ENCODE peak calls at places on chromosomes 4 and X, in five cellular contexts. One of them, this sample, is unnamed.

GRCh38 chrX:19005909-19006308 is 22.0 kb upstream of the PHKA2 start:
- DNase-seq in endodermal cell: no peak
- DNase-seq in AG04450: no peak
- DNase-seq in spleen: no peak
- DNase-seq in substantia nigra: no peak
- DNase-seq in this sample: no peak

GRCh38 chr4:114017120-114017917 is 37.9 kb upstream of the ARSJ start:
- DNase-seq in endodermal cell: no peak
- DNase-seq in AG04450: no peak
- DNase-seq in spleen: no peak
- DNase-seq in substantia nigra: no peak
- DNase-seq in this sample: no peak

GRCh38 chr4:70651864-70652506 is 14.3 kb downstream of the JCHAIN start:
- DNase-seq in endodermal cell: peak
- DNase-seq in AG04450: no peak
- DNase-seq in spleen: no peak
- DNase-seq in substantia nigra: no peak
- DNase-seq in this sample: no peak

GRCh38 chr4:87071401-87071800 is 136.6 kb downstream of the AFF1 start:
- DNase-seq in endodermal cell: no peak
- DNase-seq in AG04450: no peak
- DNase-seq in spleen: no peak
- DNase-seq in substantia nigra: no peak
- DNase-seq in this sample: no peak

GRCh38 chr4:169484485-169484884 is 127.9 kb downstream of the NEK1 start:
- DNase-seq in endodermal cell: no peak
- DNase-seq in AG04450: no peak
- DNase-seq in spleen: no peak
- DNase-seq in substantia nigra: no peak
- DNase-seq in this sample: no peak

GRCh38 chr4:154989511-154989910 is 208.4 kb downstream of the RBM46 start:
- DNase-seq in endodermal cell: no peak
- DNase-seq in AG04450: no peak
- DNase-seq in spleen: no peak
- DNase-seq in substantia nigra: no peak
- DNase-seq in this sample: no peak

GRCh38 chr4:38152721-38153412 is 192.7 kb downstream of the PTTG2 start:
- DNase-seq in endodermal cell: no peak
- DNase-seq in AG04450: no peak
- DNase-seq in spleen: no peak
- DNase-seq in substantia nigra: no peak
- DNase-seq in this sample: no peak

GRCh38 chrX:134375691-134376090 is 84.3 kb upstream of the HPRT1 start:
- DNase-seq in endodermal cell: no peak
- DNase-seq in AG04450: no peak
- DNase-seq in spleen: no peak
- DNase-seq in substantia nigra: no peak
- DNase-seq in this sample: no peak

GRCh38 chrX:120456973-120457372 is 12.1 kb downstream of the LAMP2 start:
- DNase-seq in endodermal cell: no peak
- DNase-seq in AG04450: no peak
- DNase-seq in spleen: no peak
- DNase-seq in substantia nigra: no peak
- DNase-seq in this sample: no peak

GRCh38 chrX:133159205-133159604 is 58.9 kb downstream of the TFDP3 start:
- DNase-seq in endodermal cell: no peak
- DNase-seq in AG04450: no peak
- DNase-seq in spleen: no peak
- DNase-seq in substantia nigra: no peak
- DNase-seq in this sample: no peak

GRCh38 chr4:47031011-47031678 is at the start of gene GABRB1:
- DNase-seq in endodermal cell: peak
- DNase-seq in AG04450: peak
- DNase-seq in spleen: no peak
- DNase-seq in substantia nigra: peak
- DNase-seq in this sample: peak

GRCh38 chrX:68867458-68868166 is 38.8 kb downstream of the EFNB1 start:
- DNase-seq in endodermal cell: peak
- DNase-seq in AG04450: no peak
- DNase-seq in spleen: no peak
- DNase-seq in substantia nigra: no peak
- DNase-seq in this sample: peak

GRCh38 chr4:113410686-113411085 is 350.9 kb downstream of the CAMK2D start:
- DNase-seq in endodermal cell: no peak
- DNase-seq in AG04450: no peak
- DNase-seq in spleen: no peak
- DNase-seq in substantia nigra: no peak
- DNase-seq in this sample: no peak

GRCh38 chr4:138757432-138757831 is 258.1 kb upstream of the NOCT start:
- DNase-seq in endodermal cell: no peak
- DNase-seq in AG04450: no peak
- DNase-seq in spleen: no peak
- DNase-seq in substantia nigra: no peak
- DNase-seq in this sample: no peak

DNA sequence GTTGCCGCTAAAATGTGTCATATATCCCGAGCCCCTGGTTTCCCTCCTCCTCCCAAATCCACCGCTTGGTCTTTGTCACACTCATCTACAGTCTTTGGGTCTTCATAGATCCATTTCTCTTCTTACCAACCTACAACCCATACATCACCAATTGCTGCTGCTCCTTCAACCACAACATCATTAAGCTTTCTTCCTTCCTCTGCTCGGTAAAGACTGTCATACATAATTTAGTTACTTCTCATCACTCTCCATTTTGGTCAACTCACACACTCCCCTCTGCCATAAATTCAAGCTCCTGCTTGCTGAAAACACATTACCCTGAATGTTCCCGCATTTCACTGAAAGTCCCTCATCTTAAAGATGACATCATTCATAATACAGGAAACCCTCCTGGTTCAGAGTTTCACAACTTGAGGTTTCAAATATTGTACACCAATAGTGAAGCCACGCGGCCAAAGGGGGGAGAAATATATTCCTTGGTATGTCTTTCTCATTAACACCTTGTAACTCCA is 1.7 kb upstream of the DCTD start:
- DNase-seq in endodermal cell: no peak
- DNase-seq in AG04450: no peak
- DNase-seq in spleen: no peak
- DNase-seq in substantia nigra: no peak
- DNase-seq in this sample: no peak
- H3K27ac ChIP-seq in endodermal cell: no peak
- H3K27ac ChIP-seq in AG04450: no peak
- H3K27ac ChIP-seq in spleen: peak
- H3K27ac ChIP-seq in substantia nigra: no peak
- H3K27ac ChIP-seq in this sample: no peak

GRCh38 chr4:102503301-102503746 is 2.2 kb downstream of the NFKB1 start:
- DNase-seq in endodermal cell: no peak
- DNase-seq in AG04450: no peak
- DNase-seq in spleen: no peak
- DNase-seq in substantia nigra: no peak
- DNase-seq in this sample: no peak
- H3K27ac ChIP-seq in endodermal cell: no peak
- H3K27ac ChIP-seq in AG04450: no peak
- H3K27ac ChIP-seq in spleen: peak
- H3K27ac ChIP-seq in substantia nigra: peak
- H3K27ac ChIP-seq in this sample: no peak

DNA sequence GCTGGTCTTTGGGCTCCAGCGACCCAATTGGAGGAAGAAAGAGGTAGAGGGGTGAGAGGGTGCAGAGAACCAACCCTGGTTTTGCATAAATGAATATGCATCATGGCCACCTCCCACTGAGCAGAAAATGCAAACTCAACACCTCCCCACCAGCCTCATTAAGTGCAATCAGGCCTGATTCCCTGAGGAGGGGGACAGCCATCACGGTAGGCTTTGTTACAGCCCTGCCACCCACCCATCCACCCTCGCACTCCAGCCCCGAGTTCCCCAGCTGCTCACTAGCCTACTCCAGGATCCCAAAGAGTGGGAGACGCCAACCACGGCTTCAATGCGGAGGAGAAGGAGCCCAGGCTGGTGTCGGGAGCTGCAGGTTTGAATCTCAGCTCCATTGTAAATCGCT is 48.3 kb upstream of the MAN2B2 start:
- DNase-seq in endodermal cell: peak
- DNase-seq in AG04450: no peak
- DNase-seq in spleen: no peak
- DNase-seq in substantia nigra: no peak
- DNase-seq in this sample: no peak
- H3K27ac ChIP-seq in endodermal cell: no peak
- H3K27ac ChIP-seq in AG04450: no peak
- H3K27ac ChIP-seq in spleen: no peak
- H3K27ac ChIP-seq in substantia nigra: no peak
- H3K27ac ChIP-seq in this sample: no peak

GRCh38 chr4:20137176-20137575 is 114.5 kb upstream of the SLIT2 start:
- DNase-seq in endodermal cell: no peak
- DNase-seq in AG04450: no peak
- DNase-seq in spleen: no peak
- DNase-seq in substantia nigra: no peak
- DNase-seq in this sample: no peak
- H3K27ac ChIP-seq in endodermal cell: no peak
- H3K27ac ChIP-seq in AG04450: no peak
- H3K27ac ChIP-seq in spleen: no peak
- H3K27ac ChIP-seq in substantia nigra: no peak
- H3K27ac ChIP-seq in this sample: no peak

GRCh38 chr4:7328162-7328912 is 106.4 kb downstream of the PSAPL1 start:
- DNase-seq in endodermal cell: no peak
- DNase-seq in AG04450: no peak
- DNase-seq in spleen: peak
- DNase-seq in substantia nigra: no peak
- DNase-seq in this sample: no peak
- H3K27ac ChIP-seq in endodermal cell: no peak
- H3K27ac ChIP-seq in AG04450: no peak
- H3K27ac ChIP-seq in spleen: no peak
- H3K27ac ChIP-seq in substantia nigra: peak
- H3K27ac ChIP-seq in this sample: no peak

DNA sequence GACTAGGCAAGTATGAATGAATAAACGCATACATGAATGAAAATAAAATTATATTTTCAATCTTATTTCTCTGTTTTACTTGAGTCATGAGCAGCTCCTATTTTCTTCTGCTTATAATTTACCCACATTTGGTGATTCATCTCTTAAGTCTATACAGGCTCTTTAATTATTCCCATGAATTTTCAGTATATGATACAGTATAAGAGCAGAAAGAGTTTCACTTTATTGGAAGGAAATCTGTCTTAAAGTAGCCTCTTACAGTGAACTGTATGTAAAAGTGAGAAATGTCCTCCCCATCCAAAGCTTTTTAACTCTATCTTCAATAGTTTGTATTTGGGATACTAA is 50.8 kb downstream of the TMEM165 start:
- DNase-seq in endodermal cell: no peak
- DNase-seq in AG04450: no peak
- DNase-seq in spleen: no peak
- DNase-seq in substantia nigra: no peak
- DNase-seq in this sample: no peak
- H3K27ac ChIP-seq in endodermal cell: no peak
- H3K27ac ChIP-seq in AG04450: no peak
- H3K27ac ChIP-seq in spleen: no peak
- H3K27ac ChIP-seq in substantia nigra: no peak
- H3K27ac ChIP-seq in this sample: no peak

GRCh38 chr4:52873861-52874343 is 11.8 kb downstream of the RASL11B start:
- DNase-seq in endodermal cell: peak
- DNase-seq in AG04450: no peak
- DNase-seq in spleen: no peak
- DNase-seq in substantia nigra: no peak
- DNase-seq in this sample: no peak

GRCh38 chr4:52876063-52876462 is 13.9 kb downstream of the RASL11B start:
- DNase-seq in endodermal cell: no peak
- DNase-seq in AG04450: no peak
- DNase-seq in spleen: no peak
- DNase-seq in substantia nigra: no peak
- DNase-seq in this sample: no peak

GRCh38 chr4:52874948-52875347 is 12.8 kb downstream of the RASL11B start:
- DNase-seq in endodermal cell: peak
- DNase-seq in AG04450: no peak
- DNase-seq in spleen: no peak
- DNase-seq in substantia nigra: no peak
- DNase-seq in this sample: no peak

GRCh38 chr4:52870225-52870624 is 8.1 kb downstream of the RASL11B start:
- DNase-seq in endodermal cell: no peak
- DNase-seq in AG04450: no peak
- DNase-seq in spleen: no peak
- DNase-seq in substantia nigra: no peak
- DNase-seq in this sample: peak

DNA sequence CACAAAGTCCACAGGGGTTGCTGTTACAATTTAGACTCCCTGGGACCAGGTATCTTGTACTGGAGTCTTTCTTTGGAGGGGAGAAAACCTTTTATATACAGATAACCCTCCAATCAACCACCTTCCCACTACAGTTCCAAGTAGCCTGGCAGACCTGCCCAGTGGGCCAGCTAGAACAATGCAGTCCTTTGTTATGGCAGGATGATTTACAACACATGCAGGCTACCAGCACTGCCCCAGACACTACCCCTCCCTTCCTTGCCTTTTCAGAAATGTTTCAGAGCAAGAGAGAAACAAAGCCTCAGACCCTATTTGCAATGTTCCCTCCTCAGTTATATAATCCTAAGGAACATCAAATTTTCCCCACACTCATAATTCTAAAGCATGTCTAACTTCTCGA is 11.1 kb downstream of the RASL11B start:
- DNase-seq in endodermal cell: peak
- DNase-seq in AG04450: no peak
- DNase-seq in spleen: no peak
- DNase-seq in substantia nigra: no peak
- DNase-seq in this sample: no peak
- H3K27ac ChIP-seq in endodermal cell: peak
- H3K27ac ChIP-seq in AG04450: no peak
- H3K27ac ChIP-seq in spleen: no peak
- H3K27ac ChIP-seq in substantia nigra: no peak
- H3K27ac ChIP-seq in this sample: no peak

This sample was measured in right cardiac atrium.